ENCODE peak calls at places on chromosomes 1 and 21, in eight cellular contexts. One of them, this sample, is unnamed.

GRCh38 chr21:45301521-45302081 is 13.9 kb upstream of the POFUT2 start:
- DNase-seq in NCI-H460: no peak
- DNase-seq in B cell: no peak
- DNase-seq in HTR-8/SVneo: no peak
- DNase-seq in cardiac fibroblast: no peak
- DNase-seq in HT-29: no peak
- DNase-seq in stomach: no peak
- DNase-seq in caudate nucleus: no peak
- DNase-seq in this sample: no peak

GRCh38 chr21:44748621-44749020 is 37.2 kb upstream of the TSPEAR start:
- DNase-seq in NCI-H460: no peak
- DNase-seq in B cell: no peak
- DNase-seq in HTR-8/SVneo: no peak
- DNase-seq in cardiac fibroblast: no peak
- DNase-seq in HT-29: no peak
- DNase-seq in stomach: no peak
- DNase-seq in caudate nucleus: no peak
- DNase-seq in this sample: no peak

GRCh38 chr1:3261007-3261968 is 192.3 kb downstream of the PRDM16 start:
- DNase-seq in NCI-H460: no peak
- DNase-seq in B cell: no peak
- DNase-seq in HTR-8/SVneo: no peak
- DNase-seq in cardiac fibroblast: no peak
- DNase-seq in HT-29: no peak
- DNase-seq in stomach: peak
- DNase-seq in caudate nucleus: no peak
- DNase-seq in this sample: no peak

GRCh38 chr1:159923203-159924024 is 1.9 kb downstream of the TAGLN2 start:
- DNase-seq in NCI-H460: no peak
- DNase-seq in B cell: peak
- DNase-seq in HTR-8/SVneo: peak
- DNase-seq in cardiac fibroblast: peak
- DNase-seq in HT-29: peak
- DNase-seq in stomach: peak
- DNase-seq in caudate nucleus: no peak
- DNase-seq in this sample: no peak

GRCh38 chr1:1212780-1213152 is 1.2 kb downstream of the TNFRSF4 start:
- DNase-seq in NCI-H460: no peak
- DNase-seq in B cell: peak
- DNase-seq in HTR-8/SVneo: no peak
- DNase-seq in cardiac fibroblast: peak
- DNase-seq in HT-29: no peak
- DNase-seq in stomach: peak
- DNase-seq in caudate nucleus: no peak
- DNase-seq in this sample: peak

GRCh38 chr1:26305667-26306289 is 658 bp downstream of the UBXN11 start:
- DNase-seq in NCI-H460: no peak
- DNase-seq in B cell: no peak
- DNase-seq in HTR-8/SVneo: no peak
- DNase-seq in cardiac fibroblast: no peak
- DNase-seq in HT-29: no peak
- DNase-seq in stomach: no peak
- DNase-seq in caudate nucleus: no peak
- DNase-seq in this sample: no peak

GRCh38 chr1:183710333-183710732 is 57.2 kb upstream of the APOBEC4 start:
- DNase-seq in NCI-H460: no peak
- DNase-seq in B cell: no peak
- DNase-seq in HTR-8/SVneo: no peak
- DNase-seq in cardiac fibroblast: no peak
- DNase-seq in HT-29: no peak
- DNase-seq in stomach: no peak
- DNase-seq in caudate nucleus: no peak
- DNase-seq in this sample: no peak

GRCh38 chr1:223224465-223224864 is 81.4 kb upstream of the TLR5 start:
- DNase-seq in NCI-H460: no peak
- DNase-seq in B cell: no peak
- DNase-seq in HTR-8/SVneo: no peak
- DNase-seq in cardiac fibroblast: no peak
- DNase-seq in HT-29: no peak
- DNase-seq in stomach: no peak
- DNase-seq in caudate nucleus: no peak
- DNase-seq in this sample: no peak

GRCh38 chr1:27778022-27778421 is 5.0 kb downstream of the STX12 start:
- DNase-seq in NCI-H460: no peak
- DNase-seq in B cell: no peak
- DNase-seq in HTR-8/SVneo: no peak
- DNase-seq in cardiac fibroblast: no peak
- DNase-seq in HT-29: no peak
- DNase-seq in stomach: peak
- DNase-seq in caudate nucleus: peak
- DNase-seq in this sample: no peak

GRCh38 chr1:6889875-6890480 is 104.7 kb downstream of the CAMTA1 start:
- DNase-seq in NCI-H460: peak
- DNase-seq in B cell: no peak
- DNase-seq in HTR-8/SVneo: peak
- DNase-seq in cardiac fibroblast: peak
- DNase-seq in HT-29: peak
- DNase-seq in stomach: peak
- DNase-seq in caudate nucleus: no peak
- DNase-seq in this sample: no peak

GRCh38 chr1:32540589-32540988 is 1.4 kb downstream of the ZBTB8A start:
- DNase-seq in NCI-H460: no peak
- DNase-seq in B cell: no peak
- DNase-seq in HTR-8/SVneo: no peak
- DNase-seq in cardiac fibroblast: peak
- DNase-seq in HT-29: peak
- DNase-seq in stomach: no peak
- DNase-seq in caudate nucleus: no peak
- DNase-seq in this sample: no peak

GRCh38 chr1:163174524-163175437 is 27.9 kb downstream of the RGS5 start:
- DNase-seq in NCI-H460: peak
- DNase-seq in B cell: no peak
- DNase-seq in HTR-8/SVneo: peak
- DNase-seq in cardiac fibroblast: peak
- DNase-seq in HT-29: peak
- DNase-seq in stomach: peak
- DNase-seq in caudate nucleus: peak
- DNase-seq in this sample: peak

GRCh38 chr1:18549131-18549530 is 68.4 kb downstream of the KLHDC7A start:
- DNase-seq in NCI-H460: no peak
- DNase-seq in B cell: no peak
- DNase-seq in HTR-8/SVneo: no peak
- DNase-seq in cardiac fibroblast: no peak
- DNase-seq in HT-29: no peak
- DNase-seq in stomach: no peak
- DNase-seq in caudate nucleus: no peak
- DNase-seq in this sample: no peak

GRCh38 chr21:38611262-38611661 is 113.0 kb upstream of the ERG start:
- DNase-seq in NCI-H460: no peak
- DNase-seq in B cell: no peak
- DNase-seq in HTR-8/SVneo: no peak
- DNase-seq in cardiac fibroblast: no peak
- DNase-seq in HT-29: no peak
- DNase-seq in stomach: no peak
- DNase-seq in caudate nucleus: no peak
- DNase-seq in this sample: no peak